ENCODE peak calls at places on chromosome 5, in four cellular contexts. X is tibial nerve, V is GM12892, U is upper lobe of left lung. F is an unnamed sample.

GRCh38 chr5:7873216-7873615 is 4.3 kb downstream of the MTRR start:
- DNase-seq in X (no peak), V (no peak), U (no peak), F (no peak)

GRCh38 chr5:124956471-124957029 is 210.1 kb upstream of the ZNF608 start:
- DNase-seq in X (no peak), V (no peak), U (no peak), F (no peak)

GRCh38 chr5:68770566-68770965 is 323.2 kb upstream of the SLC30A5 start:
- DNase-seq in X (no peak), V (no peak), U (no peak), F (no peak)

GRCh38 chr5:72374844-72375243 is 54.7 kb downstream of the PTCD2 start:
- DNase-seq in X (no peak), V (no peak), U (no peak), F (no peak)

GRCh38 chr5:59069438-59070079 is 486.7 kb downstream of the RAB3C start:
- DNase-seq in X (no peak), V (no peak), U (no peak), F (no peak)

GRCh38 chr5:9667906-9668305 is 37.8 kb upstream of the TAS2R1 start:
- DNase-seq in X (no peak), V (no peak), U (no peak), F (no peak)

GRCh38 chr5:150671509-150672236 is 10.6 kb downstream of the MYOZ3 start:
- DNase-seq in X (no peak), V (no peak), U (peak), F (no peak)

GRCh38 chr5:111680737-111681413 is 76.1 kb downstream of the NREP start:
- DNase-seq in X (peak), V (no peak), U (no peak), F (no peak)

GRCh38 chr5:143576721-143577484 is 173.4 kb upstream of the NR3C1 start:
- DNase-seq in X (no peak), V (no peak), U (no peak), F (no peak)

GRCh38 chr5:178786859-178787499 is 56.5 kb upstream of the ZNF354A start:
- DNase-seq in X (no peak), V (no peak), U (no peak), F (no peak)

GRCh38 chr5:175654346-175654745 is 3.5 kb upstream of the HRH2 start:
- DNase-seq in X (no peak), V (no peak), U (no peak), F (no peak)

GRCh38 chr5:169071-169727 is 22.1 kb upstream of the LRRC14B start:
- DNase-seq in X (peak), V (peak), U (peak), F (no peak)

GRCh38 chr5:16548115-16548514 is 68.7 kb downstream of the RETREG1 start:
- DNase-seq in X (no peak), V (no peak), U (no peak), F (no peak)

GRCh38 chr5:175579742-175580432 is 78.0 kb upstream of the HRH2 start:
- DNase-seq in X (no peak), V (no peak), U (no peak), F (no peak)

GRCh38 chr5:157335534-157336422 is 69.9 kb downstream of the CYFIP2 start:
- DNase-seq in X (peak), V (no peak), U (no peak), F (no peak)

GRCh38 chr5:139561655-139562451 is 714 bp downstream of the UBE2D2 start:
- DNase-seq in X (no peak), V (peak), U (no peak), F (peak)

GRCh38 chr5:38636626-38637025 is 80.2 kb upstream of the LIFR start:
- DNase-seq in X (no peak), V (no peak), U (no peak), F (no peak)

GRCh38 chr5:38997579-38997978 is 76.6 kb downstream of the RICTOR start:
- DNase-seq in X (no peak), V (no peak), U (no peak), F (no peak)

GRCh38 chr5:164191240-164191639 is 685.8 kb downstream of the MAT2B start:
- DNase-seq in X (no peak), V (no peak), U (no peak), F (no peak)

GRCh38 chr5:169803077-169803981 is 166.3 kb downstream of the DOCK2 start:
- DNase-seq in X (no peak), V (no peak), U (no peak), F (no peak)

GRCh38 chr5:39526914-39527477 is 102.2 kb upstream of the DAB2 start:
- DNase-seq in X (no peak), V (no peak), U (no peak), F (no peak)

GRCh38 chr5:10370931-10371330 is 17.4 kb downstream of the MARCHF6 start:
- DNase-seq in X (no peak), V (no peak), U (no peak), F (no peak)

GRCh38 chr5:76689321-76690026 is 26.5 kb upstream of the F2R start:
- DNase-seq in X (no peak), V (no peak), U (no peak), F (no peak)

GRCh38 chr5:151155777-151156731 is 1.5 kb downstream of the ANXA6 start:
- DNase-seq in X (no peak), V (no peak), U (peak), F (no peak)

DNA sequence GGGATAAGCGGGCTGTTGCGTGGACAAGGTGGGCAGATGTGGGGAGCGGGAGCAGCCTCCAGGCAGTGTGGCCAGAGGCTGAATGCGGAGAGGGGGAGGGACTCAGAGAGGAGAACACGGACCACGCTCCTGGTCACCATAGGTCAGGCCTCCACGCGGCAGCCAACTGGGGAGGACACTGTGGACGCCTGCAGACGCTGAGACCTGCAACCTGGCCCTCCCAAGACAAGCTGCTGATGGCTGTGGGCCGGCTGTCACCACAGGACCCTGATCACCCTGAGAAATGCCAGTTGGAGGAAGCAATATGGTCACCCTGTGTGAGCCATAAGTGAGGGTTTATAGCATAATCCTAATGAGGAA is 16.8 kb downstream of the LPCAT1 start:
- DNase-seq in X (no peak), V (no peak), U (peak), F (no peak)
- TF ChIP-seq POLR2A in X (no peak), V (peak), U (no peak), F (peak)

DNA sequence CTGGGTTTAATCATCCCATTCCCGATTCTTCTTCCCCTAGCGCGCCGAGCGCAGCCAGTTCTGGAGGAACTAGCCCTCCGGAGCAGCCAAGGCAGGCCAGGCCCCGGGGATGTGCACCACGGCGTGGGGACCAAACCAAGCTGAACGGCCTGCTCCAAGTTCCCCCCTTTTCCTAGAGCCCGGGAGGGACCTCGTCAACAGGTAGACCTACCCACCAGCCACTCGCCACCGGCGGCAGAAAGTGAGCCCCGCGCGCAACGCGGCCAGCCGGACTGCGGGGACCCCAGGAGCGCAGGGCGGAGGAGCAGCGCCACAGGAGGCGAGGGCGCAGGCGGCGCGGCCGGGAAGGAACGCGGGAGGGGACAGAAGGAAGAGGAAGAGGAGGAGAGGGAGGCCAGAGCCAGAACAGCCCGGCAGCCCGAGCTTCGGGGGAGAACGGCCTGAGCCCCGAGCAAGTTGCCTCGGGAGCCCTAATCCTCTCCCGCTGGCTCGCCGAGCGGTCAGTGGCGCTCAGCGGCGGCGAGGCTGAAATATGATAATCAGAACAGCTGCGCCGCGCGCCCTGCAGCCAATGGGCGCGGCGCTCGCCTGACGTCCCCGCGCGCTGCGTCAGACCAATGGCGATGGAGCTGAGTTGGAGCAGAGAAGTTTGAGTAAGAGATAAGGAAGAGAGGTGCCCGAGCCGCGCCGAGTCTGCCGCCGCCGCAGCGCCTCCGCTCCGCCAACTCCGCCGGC is at the start of gene ISL1:
- DNase-seq in X (no peak), V (no peak), U (peak), F (no peak)
- TF ChIP-seq POLR2A in X (no peak), V (no peak), U (no peak), F (no peak)

GRCh38 chr5:109409061-109409843 is 522 bp downstream of the PJA2 start:
- DNase-seq in X (peak), V (peak), U (peak), F (peak)
- TF ChIP-seq POLR2A in X (peak), V (peak), U (peak), F (peak)

DNA sequence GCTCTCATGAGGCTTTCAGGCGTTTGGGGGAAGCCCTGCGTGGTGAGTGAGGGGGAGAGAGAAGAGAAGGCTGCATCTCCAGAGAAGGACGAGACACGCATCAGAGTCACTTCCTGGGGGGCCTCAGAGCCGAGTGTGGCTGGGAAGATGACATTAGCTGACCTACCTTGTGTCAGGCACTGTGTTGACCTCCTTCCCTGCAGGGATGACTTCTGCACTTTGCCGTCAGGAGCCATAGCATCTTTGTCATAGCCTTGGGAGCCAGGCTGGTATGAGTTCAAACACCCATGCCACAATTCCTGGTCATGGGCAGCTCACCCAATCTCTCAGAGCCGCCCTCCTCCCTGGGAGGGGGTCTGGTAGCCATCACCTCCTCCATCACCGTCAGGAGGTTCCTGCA is 17.3 kb downstream of the NEURL1B start:
- DNase-seq in X (no peak), V (no peak), U (no peak), F (no peak)
- TF ChIP-seq POLR2A in X (no peak), V (no peak), U (no peak), F (no peak)

DNA sequence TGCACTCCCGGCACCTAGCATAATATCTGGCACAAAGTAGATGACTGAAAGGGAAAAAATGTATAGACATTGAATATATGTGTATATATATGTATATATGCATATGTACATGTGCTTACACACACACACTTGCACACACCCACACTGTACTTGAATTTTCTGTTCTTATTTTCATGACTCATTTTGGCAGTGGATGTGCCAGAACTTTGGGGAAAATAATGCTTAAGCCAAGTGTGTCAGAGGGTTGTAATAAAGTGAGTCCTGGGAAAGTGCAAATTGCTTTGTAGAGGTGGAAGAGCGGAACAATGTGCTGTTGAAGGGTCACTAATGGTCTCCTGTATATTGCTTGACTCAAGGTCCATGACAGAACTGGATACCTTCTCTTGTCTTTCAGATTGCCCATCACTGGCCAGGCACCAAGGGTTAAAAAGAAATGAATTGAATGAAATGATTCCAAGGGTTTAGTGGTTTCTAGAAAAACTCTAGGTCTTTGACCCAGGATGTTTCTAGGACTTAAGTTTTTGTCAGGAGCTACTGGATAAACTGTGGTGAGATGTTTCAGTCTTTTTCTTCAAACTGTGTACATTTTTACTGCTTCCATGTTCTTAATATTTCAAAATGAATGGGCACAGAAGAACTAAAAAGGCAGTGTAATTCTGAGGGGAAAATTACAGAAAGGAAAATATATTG is 129.9 kb upstream of the MOCS2 start:
- DNase-seq in X (no peak), V (no peak), U (no peak), F (no peak)
- TF ChIP-seq POLR2A in X (no peak), V (no peak), U (no peak), F (no peak)

GRCh38 chr5:112995764-112996618 is 19.4 kb downstream of the DCP2 start:
- DNase-seq in X (peak), V (no peak), U (no peak), F (no peak)
- TF ChIP-seq POLR2A in X (no peak), V (no peak), U (no peak), F (no peak)

DNA sequence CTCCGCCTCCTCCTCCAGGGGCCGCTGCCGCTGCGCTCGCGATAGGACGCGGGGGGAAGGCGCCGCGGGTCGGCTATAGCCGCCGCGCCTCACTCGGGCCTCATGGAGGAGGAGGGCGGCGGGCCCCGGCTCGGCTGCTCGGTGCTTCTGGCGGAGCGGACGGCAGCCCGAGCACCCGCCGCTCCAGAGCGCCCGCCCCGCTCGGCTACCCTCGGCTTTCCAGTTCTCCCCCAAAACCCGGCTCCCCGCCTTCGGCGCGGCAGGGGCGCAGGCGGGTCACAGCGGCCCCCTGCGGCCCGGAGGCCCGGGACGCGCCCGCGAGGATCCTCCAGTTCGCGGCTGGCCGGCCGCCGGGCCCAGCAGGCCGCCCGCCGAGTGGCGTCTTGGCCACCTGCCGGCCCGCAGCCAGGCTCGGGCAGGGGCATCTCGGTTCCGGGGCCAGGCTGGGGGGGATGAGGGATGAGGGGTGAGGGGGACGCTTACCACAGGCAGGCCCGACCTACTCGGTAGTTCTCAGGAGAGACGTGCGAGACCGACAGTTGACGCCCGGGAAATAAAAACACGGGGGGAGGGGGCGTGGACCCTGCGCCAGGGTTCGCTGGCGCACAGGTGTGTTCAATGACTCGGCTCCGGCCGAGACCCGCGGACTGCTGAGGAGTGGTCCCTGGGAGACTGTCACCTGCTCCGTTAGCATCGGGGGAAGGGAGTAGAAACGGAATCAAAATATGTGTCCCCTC is at the start of gene PAIP1:
- DNase-seq in X (peak), V (peak), U (peak), F (peak)
- TF ChIP-seq POLR2A in X (peak), V (peak), U (peak), F (peak)

GRCh38 chr5:137880313-137880712 is 8.9 kb upstream of the PKD2L2 start:
- DNase-seq in X (no peak), V (no peak), U (no peak), F (no peak)
- TF ChIP-seq POLR2A in X (peak), V (no peak), U (no peak), F (no peak)

DNA sequence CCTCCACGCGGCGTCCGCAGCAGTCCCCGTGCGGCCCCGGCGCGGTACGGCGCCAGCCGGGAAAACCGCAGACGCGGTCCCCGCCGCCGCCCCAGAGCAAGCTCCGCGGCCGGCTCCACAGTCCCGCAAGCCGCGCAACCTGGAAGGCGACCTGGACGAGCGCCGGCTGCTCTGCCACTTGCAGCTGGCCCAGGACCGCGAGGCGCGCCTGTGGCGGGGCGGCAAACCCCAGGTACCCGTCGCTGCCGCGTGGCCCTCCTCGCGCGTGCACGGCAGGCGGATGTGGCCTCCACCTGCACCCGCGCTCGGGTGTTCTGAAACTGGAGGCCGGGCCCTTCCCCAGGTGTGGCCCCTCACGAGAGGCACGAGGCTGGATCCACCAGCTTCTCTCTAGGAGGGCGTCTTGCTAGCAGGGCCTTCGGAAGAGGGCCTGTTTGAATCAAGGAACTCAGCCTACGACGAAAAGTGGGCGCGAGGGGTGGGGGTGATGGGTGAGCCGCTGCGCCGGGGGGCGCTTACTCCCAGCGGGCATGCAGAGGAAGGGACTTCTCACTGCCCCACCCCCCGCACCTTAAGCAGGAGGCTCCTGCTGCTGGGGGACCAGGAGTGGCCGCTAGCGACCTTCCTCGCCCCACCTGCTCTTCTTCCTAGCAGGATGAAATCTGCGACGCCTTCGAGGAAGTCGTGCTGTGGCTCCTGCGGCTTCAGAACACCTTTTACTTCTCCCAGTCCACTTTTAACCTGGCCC is 641 bp downstream of the CCNI2 start:
- DNase-seq in X (no peak), V (no peak), U (peak), F (no peak)
- TF ChIP-seq POLR2A in X (no peak), V (no peak), U (no peak), F (no peak)

GRCh38 chr5:142012792-142013388 is at the start of gene GNPDA1:
- DNase-seq in X (peak), V (peak), U (peak), F (peak)
- TF ChIP-seq POLR2A in X (peak), V (peak), U (peak), F (peak)